ENCODE peak calls at places on chromosomes 5 and 9, in seven cellular contexts. One of them, this sample, is unnamed.
A peak's percentile ranks its signal among the peaks of the same experiment; 100 is the strongest.

GRCh38 chr9:20604561-20604960 is 17.7 kb downstream of the MLLT3 start:
- DNase-seq in Karpas-422: no peak
- DNase-seq in tibial artery: no peak
- DNase-seq in breast epithelium: no peak
- DNase-seq in heart right ventricle: no peak
- DNase-seq in uterus: no peak
- DNase-seq in PC-3: no peak
- DNase-seq in this sample: no peak

GRCh38 chr9:5470816-5471215 is 20.5 kb downstream of the CD274 start:
- DNase-seq in Karpas-422: no peak
- DNase-seq in tibial artery: no peak
- DNase-seq in breast epithelium: no peak
- DNase-seq in heart right ventricle: no peak
- DNase-seq in uterus: no peak
- DNase-seq in PC-3: no peak
- DNase-seq in this sample: no peak

GRCh38 chr9:78132688-78133033 is 101.0 kb upstream of the GNAQ start:
- DNase-seq in Karpas-422: no peak
- DNase-seq in tibial artery: no peak
- DNase-seq in breast epithelium: no peak
- DNase-seq in heart right ventricle: no peak
- DNase-seq in uterus: no peak
- DNase-seq in PC-3: no peak
- DNase-seq in this sample: no peak

GRCh38 chr5:169369130-169369529 is 68.2 kb upstream of the SLIT3 start:
- DNase-seq in Karpas-422: no peak
- DNase-seq in tibial artery: no peak
- DNase-seq in breast epithelium: no peak
- DNase-seq in heart right ventricle: no peak
- DNase-seq in uterus: no peak
- DNase-seq in PC-3: no peak
- DNase-seq in this sample: no peak

GRCh38 chr5:33303696-33304095 is 137.1 kb upstream of the TARS1 start:
- DNase-seq in Karpas-422: no peak
- DNase-seq in tibial artery: no peak
- DNase-seq in breast epithelium: no peak
- DNase-seq in heart right ventricle: no peak
- DNase-seq in uterus: no peak
- DNase-seq in PC-3: no peak
- DNase-seq in this sample: no peak

GRCh38 chr9:86907346-86907745 is 40.0 kb downstream of the GAS1 start:
- DNase-seq in Karpas-422: no peak
- DNase-seq in tibial artery: no peak
- DNase-seq in breast epithelium: no peak
- DNase-seq in heart right ventricle: no peak
- DNase-seq in uterus: no peak
- DNase-seq in PC-3: no peak
- DNase-seq in this sample: no peak

GRCh38 chr5:90390933-90391332 is 18.6 kb downstream of the CETN3 start:
- DNase-seq in Karpas-422: no peak
- DNase-seq in tibial artery: no peak
- DNase-seq in breast epithelium: no peak
- DNase-seq in heart right ventricle: no peak
- DNase-seq in uterus: no peak
- DNase-seq in PC-3: no peak
- DNase-seq in this sample: no peak

GRCh38 chr9:123423036-123423640 is 67.1 kb downstream of the CRB2 start:
- DNase-seq in Karpas-422: no peak
- DNase-seq in tibial artery: no peak
- DNase-seq in breast epithelium: no peak
- DNase-seq in heart right ventricle: no peak
- DNase-seq in uterus: no peak
- DNase-seq in PC-3: no peak
- DNase-seq in this sample: no peak

GRCh38 chr9:87250205-87250604 is 247.5 kb upstream of the DAPK1 start:
- DNase-seq in Karpas-422: no peak
- DNase-seq in tibial artery: no peak
- DNase-seq in breast epithelium: no peak
- DNase-seq in heart right ventricle: no peak
- DNase-seq in uterus: no peak
- DNase-seq in PC-3: no peak
- DNase-seq in this sample: no peak

GRCh38 chr5:105917189-105917588 is 1753.5 kb downstream of the EFNA5 start:
- DNase-seq in Karpas-422: no peak
- DNase-seq in tibial artery: no peak
- DNase-seq in breast epithelium: no peak
- DNase-seq in heart right ventricle: no peak
- DNase-seq in uterus: no peak
- DNase-seq in PC-3: no peak
- DNase-seq in this sample: no peak

GRCh38 chr9:17658237-17658636 is 79.4 kb downstream of the SH3GL2 start:
- DNase-seq in Karpas-422: no peak
- DNase-seq in tibial artery: no peak
- DNase-seq in breast epithelium: no peak
- DNase-seq in heart right ventricle: no peak
- DNase-seq in uterus: no peak
- DNase-seq in PC-3: no peak
- DNase-seq in this sample: no peak

GRCh38 chr5:56060276-56061110 is 65.7 kb upstream of the IL6ST start:
- DNase-seq in Karpas-422: no peak
- DNase-seq in tibial artery: no peak
- DNase-seq in breast epithelium: no peak
- DNase-seq in heart right ventricle: no peak
- DNase-seq in uterus: no peak
- DNase-seq in PC-3: no peak
- DNase-seq in this sample: no peak

DNA sequence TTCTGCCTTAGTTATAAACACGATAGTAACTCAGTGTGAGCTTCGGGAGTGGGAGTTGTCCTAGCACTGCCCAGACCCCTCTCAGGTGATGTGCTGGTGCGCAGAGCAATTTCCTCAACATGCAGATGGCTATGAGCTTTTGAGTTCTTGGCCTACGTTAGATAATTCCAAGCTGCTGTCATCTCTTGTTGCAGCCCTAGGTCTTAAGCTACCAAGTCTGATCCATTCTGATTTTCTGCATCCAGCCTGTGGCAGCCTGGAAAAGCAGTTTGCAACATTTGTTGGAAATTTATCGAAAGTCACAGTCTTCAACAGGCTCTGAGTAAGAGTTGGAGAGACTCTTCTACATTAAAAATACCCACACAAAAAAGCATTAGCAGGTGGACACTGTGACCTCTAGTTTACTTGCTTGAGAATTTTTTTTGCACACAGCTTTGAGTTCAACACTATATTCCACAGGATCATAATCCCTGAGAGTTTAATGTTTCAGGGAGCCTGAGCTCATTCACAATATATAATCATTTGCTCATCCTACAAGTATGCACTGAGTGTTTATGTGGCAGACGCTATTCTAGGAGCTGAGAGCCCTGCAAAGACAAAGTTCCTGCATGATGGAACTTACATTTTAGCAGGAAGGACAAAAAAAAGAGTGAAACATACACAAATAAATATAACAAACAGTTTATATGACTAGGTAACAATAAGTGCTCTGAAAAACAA is 91.6 kb downstream of the UBE2QL1 start:
- DNase-seq in Karpas-422: no peak
- DNase-seq in tibial artery: no peak
- DNase-seq in breast epithelium: no peak
- DNase-seq in heart right ventricle: no peak
- DNase-seq in uterus: no peak
- DNase-seq in PC-3: no peak
- DNase-seq in this sample: no peak
- H3K27ac ChIP-seq in Karpas-422: no peak overlapping the region
- H3K27ac ChIP-seq in tibial artery: peak overlapping the region; percentile 22
- H3K27ac ChIP-seq in breast epithelium: no peak overlapping the region
- H3K27ac ChIP-seq in heart right ventricle: no peak overlapping the region
- H3K27ac ChIP-seq in uterus: no peak overlapping the region
- H3K27ac ChIP-seq in PC-3: no peak overlapping the region
- H3K27ac ChIP-seq in this sample: peak overlapping the region; percentile 59

GRCh38 chr9:33464045-33464636 is 9.6 kb downstream of the NOL6 start:
- DNase-seq in Karpas-422: no peak
- DNase-seq in tibial artery: no peak
- DNase-seq in breast epithelium: no peak
- DNase-seq in heart right ventricle: no peak
- DNase-seq in uterus: no peak
- DNase-seq in PC-3: no peak
- DNase-seq in this sample: no peak
- H3K36me3 ChIP-seq in Karpas-422: peaks cover 24% of the 10 kb centered on the region
- H3K36me3 ChIP-seq in tibial artery: peaks cover 70% of the 10 kb centered on the region
- H3K36me3 ChIP-seq in breast epithelium: peaks cover 16% of the 10 kb centered on the region
- H3K36me3 ChIP-seq in heart right ventricle: peaks cover 13% of the 10 kb centered on the region
- H3K36me3 ChIP-seq in uterus: no peaks in the 10 kb centered on the region
- H3K36me3 ChIP-seq in PC-3: peaks cover 36% of the 10 kb centered on the region
- H3K36me3 ChIP-seq in this sample: peaks cover 72% of the 10 kb centered on the region

DNA sequence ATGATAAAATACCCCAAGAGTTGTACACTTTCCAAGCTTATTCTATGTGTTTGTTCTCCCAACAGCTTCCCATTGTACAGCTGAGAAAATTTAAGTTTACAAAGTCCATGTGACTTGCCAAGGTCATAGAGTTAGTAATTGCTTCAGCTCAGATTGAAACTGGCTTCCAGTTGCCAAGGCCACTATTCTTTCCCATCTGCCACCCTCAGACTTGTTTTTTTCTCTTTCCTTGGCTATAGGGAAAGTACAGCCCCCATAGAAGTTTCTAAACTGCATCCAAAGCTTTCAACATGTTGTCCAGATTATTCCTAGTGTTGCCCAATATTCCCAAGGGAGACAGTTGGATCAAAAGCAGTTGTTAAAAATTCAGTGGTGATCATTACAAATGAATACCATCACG is 34.8 kb downstream of the TNFSF8 start:
- DNase-seq in Karpas-422: no peak
- DNase-seq in tibial artery: no peak
- DNase-seq in breast epithelium: no peak
- DNase-seq in heart right ventricle: no peak
- DNase-seq in uterus: no peak
- DNase-seq in PC-3: no peak
- DNase-seq in this sample: no peak
- H3K4me1 ChIP-seq in Karpas-422: peaks cover 56% of the 10 kb centered on the region
- H3K4me1 ChIP-seq in tibial artery: no peaks in the 10 kb centered on the region
- H3K4me1 ChIP-seq in breast epithelium: no peaks in the 10 kb centered on the region
- H3K4me1 ChIP-seq in heart right ventricle: no peaks in the 10 kb centered on the region
- H3K4me1 ChIP-seq in uterus: no peaks in the 10 kb centered on the region
- H3K4me1 ChIP-seq in PC-3: peaks cover 33% of the 10 kb centered on the region
- H3K4me1 ChIP-seq in this sample: peaks cover 8% of the 10 kb centered on the region

GRCh38 chr9:94212531-94212930 is 46.6 kb upstream of the ZNF169 start:
- DNase-seq in Karpas-422: peak; percentile 36
- DNase-seq in tibial artery: no peak
- DNase-seq in breast epithelium: no peak
- DNase-seq in heart right ventricle: no peak
- DNase-seq in uterus: no peak
- DNase-seq in PC-3: no peak
- DNase-seq in this sample: no peak

GRCh38 chr9:94212091-94212490 is 47.0 kb upstream of the ZNF169 start:
- DNase-seq in Karpas-422: peak; percentile 16
- DNase-seq in tibial artery: no peak
- DNase-seq in breast epithelium: no peak
- DNase-seq in heart right ventricle: no peak
- DNase-seq in uterus: no peak
- DNase-seq in PC-3: no peak
- DNase-seq in this sample: no peak

GRCh38 chr9:94204174-94204573 is 54.9 kb upstream of the ZNF169 start:
- DNase-seq in Karpas-422: peak; percentile 1
- DNase-seq in tibial artery: no peak
- DNase-seq in breast epithelium: no peak
- DNase-seq in heart right ventricle: no peak
- DNase-seq in uterus: no peak
- DNase-seq in PC-3: no peak
- DNase-seq in this sample: no peak

GRCh38 chr9:94210616-94211603 is 48.2 kb upstream of the ZNF169 start:
- DNase-seq in Karpas-422: peak; percentile 34
- DNase-seq in tibial artery: no peak
- DNase-seq in breast epithelium: no peak
- DNase-seq in heart right ventricle: no peak
- DNase-seq in uterus: no peak
- DNase-seq in PC-3: peak; percentile 31
- DNase-seq in this sample: no peak

GRCh38 chr9:94207781-94208180 is 51.3 kb upstream of the ZNF169 start:
- DNase-seq in Karpas-422: no peak
- DNase-seq in tibial artery: no peak
- DNase-seq in breast epithelium: no peak
- DNase-seq in heart right ventricle: no peak
- DNase-seq in uterus: no peak
- DNase-seq in PC-3: no peak
- DNase-seq in this sample: no peak
- H3K27ac ChIP-seq in Karpas-422: no peak overlapping the region
- H3K27ac ChIP-seq in tibial artery: no peak overlapping the region
- H3K27ac ChIP-seq in breast epithelium: no peak overlapping the region
- H3K27ac ChIP-seq in heart right ventricle: no peak overlapping the region
- H3K27ac ChIP-seq in uterus: no peak overlapping the region
- H3K27ac ChIP-seq in PC-3: no peak overlapping the region
- H3K27ac ChIP-seq in this sample: no peak overlapping the region

DNA sequence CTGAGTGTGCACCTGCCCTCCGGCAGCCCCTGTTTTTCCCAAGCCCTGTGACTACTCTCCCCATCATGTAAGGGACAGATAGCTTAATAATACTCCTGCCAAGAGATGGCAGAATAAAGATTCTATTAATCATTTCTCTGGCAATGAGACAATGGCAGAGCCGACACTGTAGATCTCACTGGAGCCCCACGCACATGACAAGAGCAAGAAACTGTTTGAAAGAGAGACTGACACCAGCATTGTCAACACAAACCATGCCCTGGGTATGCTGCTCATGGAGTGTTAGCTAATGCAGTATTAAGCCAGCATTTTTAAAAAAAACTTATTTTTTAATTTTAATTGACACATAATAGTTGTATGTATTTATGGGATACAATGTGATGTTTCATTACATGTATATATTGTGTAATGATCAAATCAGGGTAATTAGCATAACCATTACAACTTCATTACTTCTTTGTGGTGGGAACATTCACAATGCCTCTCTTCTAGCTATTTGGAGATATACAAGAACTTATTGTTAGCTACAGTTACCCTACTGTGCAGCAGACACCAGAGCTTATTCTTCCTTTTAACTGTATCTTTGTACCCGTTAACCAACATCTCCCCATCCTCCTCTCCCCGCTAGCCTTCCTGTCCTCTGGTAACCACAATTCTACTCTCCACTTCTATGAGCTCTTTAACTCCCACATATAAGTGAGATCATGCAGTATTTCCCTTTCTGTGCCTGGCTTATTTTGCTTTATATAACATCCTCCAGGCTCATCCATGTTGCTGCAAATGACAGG is 31.5 kb upstream of the SEMA4D start:
- DNase-seq in Karpas-422: no peak
- DNase-seq in tibial artery: no peak
- DNase-seq in breast epithelium: no peak
- DNase-seq in heart right ventricle: no peak
- DNase-seq in uterus: no peak
- DNase-seq in PC-3: no peak
- DNase-seq in this sample: no peak
- H3K36me3 ChIP-seq in Karpas-422: no peaks in the 10 kb centered on the region
- H3K36me3 ChIP-seq in tibial artery: no peaks in the 10 kb centered on the region
- H3K36me3 ChIP-seq in breast epithelium: no peaks in the 10 kb centered on the region
- H3K36me3 ChIP-seq in heart right ventricle: no peaks in the 10 kb centered on the region
- H3K36me3 ChIP-seq in uterus: no peaks in the 10 kb centered on the region
- H3K36me3 ChIP-seq in PC-3: no peaks in the 10 kb centered on the region
- H3K36me3 ChIP-seq in this sample: no peaks in the 10 kb centered on the region